ENCODE peak calls at places on chromosome 11, in seven cellular contexts. Q, C, M, X, G, H and P are unnamed samples.

GRCh38 chr11:728901-729491 is 18.3 kb upstream of the TALDO1 start:
- DNase-seq in M (no peak), G (no peak), X (no peak), C (no peak), H (no peak), Q (no peak), P (no peak)

GRCh38 chr11:17489729-17490128 is 13.1 kb upstream of the ABCC8 start:
- DNase-seq in M (no peak), C (no peak), G (no peak), X (no peak), H (no peak), Q (no peak), P (no peak)

GRCh38 chr11:62839050-62840015 is at the start of gene WDR74:
- DNase-seq in X (peak; percentile 96), M (peak; percentile 77), Q (peak; percentile 57), C (peak; percentile 94), G (peak; percentile 89), H (peak; percentile 82), P (peak; percentile 91)

GRCh38 chr11:12677131-12677530 is 2.9 kb downstream of the TEAD1 start:
- DNase-seq in G (no peak), H (no peak), X (peak; percentile 65), M (no peak), C (no peak), Q (no peak), P (no peak)

GRCh38 chr11:123020968-123021367 is 39.3 kb upstream of the BSX start:
- DNase-seq in M (no peak), H (peak; percentile 33), X (peak; percentile 48), C (no peak), G (no peak), Q (no peak), P (no peak)

GRCh38 chr11:73137942-73138274 is 4.2 kb downstream of the FCHSD2 start:
- DNase-seq in M (no peak), X (no peak), H (no peak), C (no peak), Q (no peak), G (peak; percentile 8), P (no peak)

GRCh38 chr11:30150425-30150824 is 80.4 kb upstream of the FSHB start:
- DNase-seq in G (no peak), Q (no peak), M (no peak), H (no peak), X (no peak), C (no peak), P (no peak)

GRCh38 chr11:131331546-131331945 is 38.9 kb upstream of the NTM start:
- DNase-seq in M (no peak), H (no peak), Q (no peak), G (no peak), X (no peak), C (no peak), P (no peak)

GRCh38 chr11:11731311-11732083 is 109.7 kb upstream of the GALNT18 start:
- DNase-seq in C (no peak), X (peak; percentile 10), G (no peak), Q (peak; percentile 14), H (no peak), M (no peak), P (no peak)

GRCh38 chr11:36741515-36741914 is 143.5 kb upstream of the RAG2 start:
- DNase-seq in X (no peak), H (no peak), M (no peak), C (no peak), Q (no peak), G (no peak), P (no peak)

GRCh38 chr11:112277937-112278336 is 17.3 kb upstream of the PLET1 start:
- DNase-seq in Q (no peak), C (no peak), G (peak; percentile 64), X (no peak), M (no peak), H (no peak), P (no peak)

GRCh38 chr11:77117485-77117884 is 10.6 kb upstream of the MYO7A start:
- DNase-seq in C (no peak), G (no peak), Q (no peak), H (no peak), X (no peak), M (no peak), P (no peak)

GRCh38 chr11:93034031-93034430 is 64.6 kb downstream of the MTNR1B start:
- DNase-seq in Q (no peak), X (peak; percentile 7), G (no peak), M (no peak), H (no peak), C (no peak), P (no peak)

GRCh38 chr11:373716-374551 is 4.6 kb downstream of the B4GALNT4 start:
- DNase-seq in M (no peak), H (no peak), X (no peak), Q (no peak), C (no peak), G (no peak), P (no peak)

GRCh38 chr11:673866-674265 is 21.2 kb downstream of the DEAF1 start:
- DNase-seq in M (no peak), X (no peak), H (no peak), Q (no peak), G (no peak), C (no peak), P (no peak)

GRCh38 chr11:110269996-110270395 is 26.4 kb downstream of the RDX start:
- DNase-seq in Q (no peak), H (no peak), G (no peak), C (no peak), X (no peak), M (no peak), P (no peak)

GRCh38 chr11:85826096-85826855 is 15.3 kb upstream of the SYTL2 start:
- DNase-seq in M (no peak), H (peak; percentile 26), X (peak; percentile 33), G (peak; percentile 41), C (no peak), Q (no peak), P (peak; percentile 53)

GRCh38 chr11:126153006-126153405 is 58.4 kb downstream of the RPUSD4 start:
- DNase-seq in M (no peak), Q (no peak), X (no peak), C (no peak), H (no peak), G (no peak), P (no peak)

GRCh38 chr11:830295-831131 is 2.2 kb upstream of the CD151 start:
- DNase-seq in H (peak; percentile 90), X (peak; percentile 63), C (peak; percentile 85), Q (peak; percentile 64), G (no peak), M (no peak), P (peak; percentile 73)

GRCh38 chr11:18013790-18014507 is 1.1 kb upstream of the SERGEF start:
- DNase-seq in Q (no peak), X (no peak), G (no peak), M (no peak), C (peak; percentile 58), H (peak; percentile 5), P (no peak)

GRCh38 chr11:76782526-76783293 is 446 bp upstream of the TSKU start:
- DNase-seq in G (peak; percentile 77), H (peak; percentile 94), M (peak; percentile 88), Q (no peak), X (peak; percentile 99), C (peak; percentile 87), P (peak; percentile 93)

GRCh38 chr11:112797653-112798293 is 163.4 kb upstream of the NCAM1 start:
- DNase-seq in Q (no peak), C (peak; percentile 55), M (no peak), G (no peak), X (peak; percentile 6), H (peak; percentile 63), P (no peak)

GRCh38 chr11:116691779-116692178 is 81.0 kb downstream of the BUD13 start:
- DNase-seq in H (peak; percentile 74), C (peak; percentile 84), Q (no peak), X (peak; percentile 26), M (peak; percentile 4), G (no peak), P (peak; percentile 37)

GRCh38 chr11:69949327-69949726 is 128.8 kb upstream of the ANO1 start:
- DNase-seq in H (no peak), G (peak; percentile 99), M (peak; percentile 46), C (no peak), Q (no peak), X (peak; percentile 11), P (no peak)